ENCODE peak calls at places on chromosomes 13 and 19, in four cellular contexts. N is trophoblast cell, Y is IMR-90, V is H9. D is an unnamed sample.

GRCh38 chr13:77874406-77874805 is 44.2 kb downstream of the EDNRB start:
- DNase-seq in N (no peak), Y (peak), V (no peak), D (no peak)

GRCh38 chr13:99496322-99497142 is 4.7 kb upstream of the TM9SF2 start:
- DNase-seq in N (peak), Y (peak), V (peak), D (peak)

GRCh38 chr13:33740134-33740538 is 77.8 kb upstream of the RFC3 start:
- DNase-seq in N (no peak), Y (peak), V (no peak), D (no peak)

GRCh38 chr19:42129399-42130253 is 2.6 kb downstream of the POU2F2 start:
- DNase-seq in N (no peak), Y (peak), V (no peak), D (no peak)

GRCh38 chr19:22422220-22422619 is at the start of gene ZNF98:
- DNase-seq in N (peak), Y (no peak), V (no peak), D (no peak)

GRCh38 chr13:113735194-113735593 is 23.8 kb upstream of the TMEM255B start:
- DNase-seq in N (no peak), Y (no peak), V (no peak), D (no peak)

GRCh38 chr13:30872685-30873443 is 33.2 kb upstream of the MEDAG start:
- DNase-seq in N (peak), Y (peak), V (peak), D (peak)

GRCh38 chr19:37914908-37915307 is 7.9 kb downstream of the SIPA1L3 start:
- DNase-seq in N (no peak), Y (no peak), V (no peak), D (no peak)

GRCh38 chr13:51317262-51317661 is 22.2 kb upstream of the SERPINE3 start:
- DNase-seq in N (no peak), Y (peak), V (no peak), D (no peak)

GRCh38 chr19:35220315-35220921 is 8.1 kb downstream of the FAM187B start:
- DNase-seq in N (no peak), Y (no peak), V (no peak), D (peak)

GRCh38 chr19:35468637-35469036 is 20.6 kb downstream of the FFAR2 start:
- DNase-seq in N (peak), Y (no peak), V (peak), D (peak)

GRCh38 chr13:91574756-91575155 is 176.3 kb downstream of the GPC5 start:
- DNase-seq in N (no peak), Y (peak), V (no peak), D (no peak)

GRCh38 chr19:29879655-29879974 is 62.4 kb upstream of the URI1 start:
- DNase-seq in N (no peak), Y (no peak), V (no peak), D (no peak)

GRCh38 chr13:44117351-44117750 is 237.6 kb downstream of the LACC1 start:
- DNase-seq in N (no peak), Y (peak), V (no peak), D (peak)

GRCh38 chr13:72456486-72456885 is 270.9 kb downstream of the MZT1 start:
- DNase-seq in N (no peak), Y (no peak), V (no peak), D (no peak)

GRCh38 chr13:36157475-36157874 is 26.3 kb upstream of the DCLK1 start:
- DNase-seq in N (no peak), Y (no peak), V (no peak), D (no peak)

GRCh38 chr13:44972956-44973581 is 16.2 kb downstream of the NUFIP1 start:
- DNase-seq in N (peak), Y (peak), V (no peak), D (peak)

GRCh38 chr13:108060111-108060510 is 155.2 kb downstream of the LIG4 start:
- DNase-seq in N (no peak), Y (no peak), V (peak), D (peak)

GRCh38 chr19:11045536-11045935 is 43.7 kb upstream of the LDLR start:
- DNase-seq in N (no peak), Y (no peak), V (no peak), D (no peak)

GRCh38 chr19:14152713-14153112 is 16.3 kb upstream of the ASF1B start:
- DNase-seq in N (no peak), Y (no peak), V (no peak), D (no peak)

GRCh38 chr19:16342002-16342715 is 17.5 kb downstream of the KLF2 start:
- DNase-seq in N (no peak), Y (no peak), V (no peak), D (no peak)

GRCh38 chr19:7682175-7682855 is 1.7 kb downstream of the TRAPPC5 start:
- DNase-seq in N (no peak), Y (no peak), V (peak), D (no peak)

GRCh38 chr13:31114641-31115040 is 47.1 kb downstream of the HSPH1 start:
- DNase-seq in N (no peak), Y (no peak), V (no peak), D (no peak)

GRCh38 chr19:31518216-31518615 is 169.0 kb upstream of the TSHZ3 start:
- DNase-seq in N (peak), Y (no peak), V (no peak), D (peak)

GRCh38 chr13:33052446-33052845 is 36.2 kb downstream of the KL start:
- DNase-seq in N (peak), Y (peak), V (no peak), D (no peak)

GRCh38 chr19:49091391-49092038 is 6.3 kb downstream of the SNRNP70 start:
- DNase-seq in N (no peak), Y (no peak), V (no peak), D (no peak)

GRCh38 chr19:4234142-4234861 is 5.0 kb downstream of the EBI3 start:
- DNase-seq in N (peak), Y (no peak), V (no peak), D (no peak)
- H3K4ac ChIP-seq in N (no peak), Y (no peak), V (no peak), D (no peak)

GRCh38 chr19:54430306-54431254 is 15.3 kb downstream of the TTYH1 start:
- DNase-seq in N (peak), Y (no peak), V (peak), D (peak)
- H3K9ac ChIP-seq in N (no peak), Y (peak), V (no peak), D (peak)

GRCh38 chr13:29677627-29678026 is 82.1 kb upstream of the SLC7A1 start:
- DNase-seq in N (no peak), Y (no peak), V (no peak), D (no peak)

GRCh38 chr13:29679357-29680050 is 84.0 kb upstream of the SLC7A1 start:
- DNase-seq in N (no peak), Y (no peak), V (no peak), D (no peak)

GRCh38 chr13:29676941-29677452 is 81.5 kb upstream of the SLC7A1 start:
- DNase-seq in N (no peak), Y (peak), V (no peak), D (no peak)

GRCh38 chr13:29674532-29674931 is 79.0 kb upstream of the SLC7A1 start:
- DNase-seq in N (no peak), Y (peak), V (no peak), D (no peak)

GRCh38 chr13:29676535-29676934 is 81.0 kb upstream of the SLC7A1 start:
- DNase-seq in N (no peak), Y (peak), V (no peak), D (peak)
- H3K4ac ChIP-seq in N (no peak), Y (no peak), V (no peak), D (no peak)

DNA sequence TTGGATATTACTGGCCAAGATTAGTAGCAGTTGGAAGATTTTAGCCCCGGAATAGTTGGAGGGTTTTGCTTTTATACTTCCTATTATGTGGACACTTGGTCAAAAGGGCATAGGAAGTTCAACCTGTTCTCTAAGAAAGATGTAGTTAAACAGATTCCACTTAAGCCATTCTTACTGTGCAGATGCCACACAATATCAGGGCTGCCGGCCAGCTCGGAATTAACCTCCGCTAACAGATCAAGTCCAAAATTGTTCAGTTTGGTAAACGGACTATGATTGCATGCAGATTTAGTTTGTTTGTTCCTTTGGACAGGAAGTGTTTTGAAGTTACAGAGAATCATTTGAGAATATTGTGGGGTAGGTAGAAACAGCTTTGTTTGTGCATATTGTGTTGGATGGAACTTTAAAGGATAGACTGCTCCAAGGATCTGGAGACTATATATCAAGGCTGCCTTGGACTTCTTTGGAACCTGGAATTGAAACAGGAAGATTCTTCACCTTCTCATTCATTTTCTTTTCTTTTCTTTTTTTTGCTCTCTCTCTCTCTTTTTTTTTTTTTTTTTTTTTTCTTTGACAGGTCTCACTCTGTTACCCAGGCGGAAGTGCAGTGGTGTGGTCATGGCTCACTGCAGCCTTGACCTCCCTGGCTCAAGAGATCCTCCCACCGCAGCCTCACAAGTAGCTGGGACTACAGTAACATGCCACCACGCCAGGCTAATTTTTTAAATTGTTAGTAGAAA is 5.0 kb upstream of the SPRY2 start:
- DNase-seq in N (no peak), Y (no peak), V (no peak), D (no peak)
- H3K9ac ChIP-seq in N (no peak), Y (no peak), V (no peak), D (no peak)

GRCh38 chr19:5338661-5339469 is 1.7 kb downstream of the PTPRS start:
- DNase-seq in N (no peak), Y (no peak), V (peak), D (peak)
- H3K4ac ChIP-seq in N (no peak), Y (no peak), V (no peak), D (no peak)

GRCh38 chr19:45645631-45646344 is 6.6 kb upstream of the EML2 start:
- DNase-seq in N (peak), Y (peak), V (peak), D (peak)
- H3K9ac ChIP-seq in N (no peak), Y (no peak), V (no peak), D (no peak)

GRCh38 chr19:55585658-55586339 is 5.2 kb upstream of the ZNF579 start:
- DNase-seq in N (no peak), Y (peak), V (peak), D (peak)
- H3K4ac ChIP-seq in N (peak), Y (peak), V (no peak), D (no peak)

DNA sequence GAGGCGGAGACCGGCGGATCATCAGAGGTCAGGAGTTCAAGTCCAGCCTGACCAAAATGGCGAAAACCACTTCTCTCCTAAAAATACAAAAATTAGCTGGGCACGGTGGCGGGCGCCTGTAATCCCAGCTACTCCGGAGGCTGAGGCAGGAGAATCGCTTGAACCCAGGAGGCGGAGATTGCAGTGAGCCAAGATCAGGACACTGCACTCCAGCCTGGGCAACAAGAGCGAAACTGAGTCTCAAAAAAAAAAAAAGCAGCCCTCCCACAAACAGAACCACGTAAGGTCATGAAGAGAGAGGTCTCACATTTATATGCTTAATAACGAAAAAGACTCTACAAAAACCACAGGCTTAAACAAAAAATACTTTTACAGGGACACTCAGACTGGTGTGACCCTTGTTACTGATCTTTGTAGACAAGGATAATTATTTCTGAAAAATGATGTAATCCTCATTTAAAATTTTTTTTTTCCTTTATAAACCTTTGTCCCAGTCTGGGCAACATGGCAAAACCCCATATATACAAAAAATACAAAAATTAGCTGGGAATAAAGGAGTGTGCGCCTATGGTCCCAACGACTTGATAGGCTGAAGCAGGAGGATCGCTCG is 909 bp upstream of the ZNF77 start:
- DNase-seq in N (peak), Y (no peak), V (no peak), D (no peak)
- H3K9ac ChIP-seq in N (no peak), Y (peak), V (no peak), D (no peak)

D was measured in mesendoderm.